ENCODE peak calls at places on chromosomes 12 and 14, in eight cellular contexts. One of them, this sample, is unnamed.
A peak's percentile ranks its signal among the peaks of the same experiment; 100 is the strongest.

GRCh38 chr14:60183724-60184596 is 18.8 kb upstream of the DHRS7 start:
- DNase-seq in PC-9: peak; percentile 61
- DNase-seq in Peyer's patch: no peak
- DNase-seq in heart left ventricle: no peak
- DNase-seq in ovary: no peak
- DNase-seq in fibroblast of lung: peak; percentile 87
- DNase-seq in left lung: no peak
- DNase-seq in ascending aorta: no peak
- DNase-seq in this sample: no peak

GRCh38 chr14:23481992-23482813 is 12.7 kb downstream of the NGDN start:
- DNase-seq in PC-9: no peak
- DNase-seq in Peyer's patch: no peak
- DNase-seq in heart left ventricle: no peak
- DNase-seq in ovary: no peak
- DNase-seq in fibroblast of lung: no peak
- DNase-seq in left lung: no peak
- DNase-seq in ascending aorta: no peak
- DNase-seq in this sample: no peak

GRCh38 chr14:41830679-41831078 is 224.0 kb downstream of the LRFN5 start:
- DNase-seq in PC-9: no peak
- DNase-seq in Peyer's patch: no peak
- DNase-seq in heart left ventricle: no peak
- DNase-seq in ovary: peak; percentile 22
- DNase-seq in fibroblast of lung: peak; percentile 96
- DNase-seq in left lung: no peak
- DNase-seq in ascending aorta: no peak
- DNase-seq in this sample: no peak

GRCh38 chr14:77882098-77882497 is 82.2 kb downstream of the ADCK1 start:
- DNase-seq in PC-9: no peak
- DNase-seq in Peyer's patch: no peak
- DNase-seq in heart left ventricle: peak; percentile 51
- DNase-seq in ovary: no peak
- DNase-seq in fibroblast of lung: no peak
- DNase-seq in left lung: no peak
- DNase-seq in ascending aorta: no peak
- DNase-seq in this sample: no peak

GRCh38 chr12:111010061-111010460 is 89.7 kb upstream of the MYL2 start:
- DNase-seq in PC-9: no peak
- DNase-seq in Peyer's patch: no peak
- DNase-seq in heart left ventricle: no peak
- DNase-seq in ovary: no peak
- DNase-seq in fibroblast of lung: no peak
- DNase-seq in left lung: no peak
- DNase-seq in ascending aorta: no peak
- DNase-seq in this sample: no peak

GRCh38 chr14:93993382-93993781 is 3.7 kb upstream of the CCDC197 start:
- DNase-seq in PC-9: no peak
- DNase-seq in Peyer's patch: no peak
- DNase-seq in heart left ventricle: no peak
- DNase-seq in ovary: no peak
- DNase-seq in fibroblast of lung: no peak
- DNase-seq in left lung: no peak
- DNase-seq in ascending aorta: no peak
- DNase-seq in this sample: no peak

GRCh38 chr12:13024151-13024946 is 19.8 kb upstream of the FAM234B start:
- DNase-seq in PC-9: peak; percentile 57
- DNase-seq in Peyer's patch: peak; percentile 76
- DNase-seq in heart left ventricle: no peak
- DNase-seq in ovary: peak; percentile 37
- DNase-seq in fibroblast of lung: peak; percentile 87
- DNase-seq in left lung: no peak
- DNase-seq in ascending aorta: no peak
- DNase-seq in this sample: peak; percentile 66

GRCh38 chr12:93177208-93178153 is 200.2 kb upstream of the NUDT4 start:
- DNase-seq in PC-9: no peak
- DNase-seq in Peyer's patch: peak; percentile 55
- DNase-seq in heart left ventricle: no peak
- DNase-seq in ovary: peak; percentile 36
- DNase-seq in fibroblast of lung: no peak
- DNase-seq in left lung: no peak
- DNase-seq in ascending aorta: no peak
- DNase-seq in this sample: no peak

GRCh38 chr12:32446306-32447119 is 47.2 kb downstream of the FGD4 start:
- DNase-seq in PC-9: peak; percentile 76
- DNase-seq in Peyer's patch: no peak
- DNase-seq in heart left ventricle: no peak
- DNase-seq in ovary: no peak
- DNase-seq in fibroblast of lung: no peak
- DNase-seq in left lung: no peak
- DNase-seq in ascending aorta: no peak
- DNase-seq in this sample: no peak

GRCh38 chr14:55340482-55340881 is 69.3 kb downstream of the FBXO34 start:
- DNase-seq in PC-9: no peak
- DNase-seq in Peyer's patch: no peak
- DNase-seq in heart left ventricle: no peak
- DNase-seq in ovary: no peak
- DNase-seq in fibroblast of lung: no peak
- DNase-seq in left lung: no peak
- DNase-seq in ascending aorta: no peak
- DNase-seq in this sample: no peak

GRCh38 chr12:116442981-116443380 is 116.2 kb upstream of the MAP1LC3B2 start:
- DNase-seq in PC-9: no peak
- DNase-seq in Peyer's patch: no peak
- DNase-seq in heart left ventricle: no peak
- DNase-seq in ovary: no peak
- DNase-seq in fibroblast of lung: no peak
- DNase-seq in left lung: no peak
- DNase-seq in ascending aorta: no peak
- DNase-seq in this sample: no peak

GRCh38 chr12:74412607-74413230 is 124.9 kb upstream of the ATXN7L3B start:
- DNase-seq in PC-9: no peak
- DNase-seq in Peyer's patch: no peak
- DNase-seq in heart left ventricle: no peak
- DNase-seq in ovary: no peak
- DNase-seq in fibroblast of lung: peak; percentile 24
- DNase-seq in left lung: no peak
- DNase-seq in ascending aorta: no peak
- DNase-seq in this sample: no peak

GRCh38 chr12:121794532-121795028 is 1.1 kb upstream of the RHOF start:
- DNase-seq in PC-9: no peak
- DNase-seq in Peyer's patch: peak; percentile 70
- DNase-seq in heart left ventricle: peak; percentile 54
- DNase-seq in ovary: peak; percentile 67
- DNase-seq in fibroblast of lung: no peak
- DNase-seq in left lung: peak; percentile 64
- DNase-seq in ascending aorta: no peak
- DNase-seq in this sample: no peak

GRCh38 chr12:15364221-15365170 is 42.2 kb downstream of the PTPRO start:
- DNase-seq in PC-9: peak; percentile 84
- DNase-seq in Peyer's patch: no peak
- DNase-seq in heart left ventricle: no peak
- DNase-seq in ovary: no peak
- DNase-seq in fibroblast of lung: peak; percentile 44
- DNase-seq in left lung: no peak
- DNase-seq in ascending aorta: no peak
- DNase-seq in this sample: no peak

GRCh38 chr14:50254248-50254647 is 22.9 kb upstream of the SOS2 start:
- DNase-seq in PC-9: no peak
- DNase-seq in Peyer's patch: no peak
- DNase-seq in heart left ventricle: no peak
- DNase-seq in ovary: no peak
- DNase-seq in fibroblast of lung: no peak
- DNase-seq in left lung: no peak
- DNase-seq in ascending aorta: no peak
- DNase-seq in this sample: no peak

GRCh38 chr12:67515679-67516363 is 132.7 kb upstream of the DYRK2 start:
- DNase-seq in PC-9: peak; percentile 70
- DNase-seq in Peyer's patch: peak; percentile 76
- DNase-seq in heart left ventricle: peak; percentile 17
- DNase-seq in ovary: no peak
- DNase-seq in fibroblast of lung: peak; percentile 9
- DNase-seq in left lung: no peak
- DNase-seq in ascending aorta: no peak
- DNase-seq in this sample: no peak

DNA sequence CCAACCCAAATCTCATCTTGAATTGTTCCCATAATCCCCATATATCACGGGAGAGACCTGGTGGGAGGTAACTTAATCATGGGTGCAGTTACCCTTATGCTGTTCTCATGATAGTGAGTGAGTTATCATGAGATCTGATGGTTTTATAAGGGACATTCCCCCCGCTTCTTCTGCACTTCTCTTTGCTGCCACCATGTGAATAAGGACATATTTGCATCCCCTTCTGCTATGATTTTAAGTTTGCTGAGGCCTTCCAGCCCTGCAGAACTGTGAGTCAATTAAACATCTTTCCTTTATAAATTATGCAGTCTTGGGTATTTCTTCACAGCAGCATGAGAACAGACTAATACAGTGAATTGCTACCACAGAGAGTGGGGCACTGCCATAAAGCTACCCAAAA is 179.1 kb downstream of the LRIG3 start:
- DNase-seq in PC-9: no peak
- DNase-seq in Peyer's patch: no peak
- DNase-seq in heart left ventricle: no peak
- DNase-seq in ovary: no peak
- DNase-seq in fibroblast of lung: no peak
- DNase-seq in left lung: no peak
- DNase-seq in ascending aorta: no peak
- DNase-seq in this sample: no peak
- TF ChIP-seq CTCF in PC-9: no peak
- TF ChIP-seq CTCF in Peyer's patch: no peak
- TF ChIP-seq CTCF in heart left ventricle: no peak
- TF ChIP-seq CTCF in ovary: no peak
- TF ChIP-seq CTCF in fibroblast of lung: no peak
- TF ChIP-seq CTCF in left lung: no peak
- TF ChIP-seq CTCF in ascending aorta: no peak
- TF ChIP-seq CTCF in this sample: no peak

GRCh38 chr12:49645151-49646039 is 22.0 kb downstream of the PRPF40B start:
- DNase-seq in PC-9: no peak
- DNase-seq in Peyer's patch: no peak
- DNase-seq in heart left ventricle: no peak
- DNase-seq in ovary: no peak
- DNase-seq in fibroblast of lung: no peak
- DNase-seq in left lung: no peak
- DNase-seq in ascending aorta: no peak
- DNase-seq in this sample: no peak
- H3K4me1 ChIP-seq in PC-9: peaks cover 19% of the 10 kb centered on the region
- H3K4me1 ChIP-seq in Peyer's patch: no peaks in the 10 kb centered on the region
- H3K4me1 ChIP-seq in heart left ventricle: peaks cover 25% of the 10 kb centered on the region
- H3K4me1 ChIP-seq in ovary: no peaks in the 10 kb centered on the region
- H3K4me1 ChIP-seq in fibroblast of lung: no peaks in the 10 kb centered on the region
- H3K4me1 ChIP-seq in left lung: peaks cover 49% of the 10 kb centered on the region
- H3K4me1 ChIP-seq in ascending aorta: no peaks in the 10 kb centered on the region
- H3K4me1 ChIP-seq in this sample: no peaks in the 10 kb centered on the region

GRCh38 chr12:124910561-124911478 is 3.6 kb downstream of the UBC start:
- DNase-seq in PC-9: peak; percentile 50
- DNase-seq in Peyer's patch: no peak
- DNase-seq in heart left ventricle: no peak
- DNase-seq in ovary: no peak
- DNase-seq in fibroblast of lung: peak; percentile 33
- DNase-seq in left lung: no peak
- DNase-seq in ascending aorta: no peak
- DNase-seq in this sample: no peak
- H3K4me3 ChIP-seq in PC-9: peak overlapping the region; percentile 37
- H3K4me3 ChIP-seq in Peyer's patch: peak overlapping the region; percentile 48
- H3K4me3 ChIP-seq in heart left ventricle: peak overlapping the region; percentile 36
- H3K4me3 ChIP-seq in ovary: peak overlapping the region; percentile 2
- H3K4me3 ChIP-seq in fibroblast of lung: peak overlapping the region; percentile 73
- H3K4me3 ChIP-seq in left lung: no peak overlapping the region
- H3K4me3 ChIP-seq in ascending aorta: peak overlapping the region; percentile 43
- H3K4me3 ChIP-seq in this sample: peak overlapping the region; percentile 36

DNA sequence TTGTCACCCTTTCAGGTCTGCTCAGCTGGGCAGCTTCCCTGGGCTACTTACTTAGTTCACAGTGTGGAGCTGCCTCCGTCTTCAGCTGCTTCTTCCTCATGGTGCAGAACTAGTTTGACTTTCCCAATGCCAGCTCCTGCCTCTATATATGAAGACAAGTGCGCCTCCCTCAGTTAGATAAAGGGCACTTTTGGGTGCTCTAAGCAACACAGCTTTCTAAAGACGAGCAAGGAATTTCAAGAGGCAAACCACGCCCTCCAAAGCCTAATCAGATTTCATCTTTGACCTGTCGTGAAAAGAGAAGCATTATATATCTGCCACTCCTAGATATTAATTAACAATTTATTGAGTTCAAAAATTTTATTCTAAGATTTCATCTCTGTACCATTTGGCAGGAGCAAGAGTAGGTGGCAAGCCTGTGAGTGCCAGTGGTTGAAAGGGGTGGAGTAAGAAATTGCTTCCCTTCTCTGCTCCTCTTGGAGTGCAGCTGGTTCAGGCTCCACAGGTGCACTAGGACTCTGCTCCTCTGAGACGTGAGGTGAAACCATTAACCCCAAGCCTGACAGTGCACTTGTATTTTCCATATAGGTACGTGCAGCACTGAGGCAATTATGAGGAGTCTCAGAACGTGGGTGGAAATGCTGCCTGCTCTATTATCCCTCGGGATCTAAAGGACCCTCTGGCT is 2.1 kb upstream of the SLC11A2 start:
- DNase-seq in PC-9: peak; percentile 87
- DNase-seq in Peyer's patch: peak; percentile 65
- DNase-seq in heart left ventricle: no peak
- DNase-seq in ovary: no peak
- DNase-seq in fibroblast of lung: peak; percentile 61
- DNase-seq in left lung: peak; percentile 43
- DNase-seq in ascending aorta: no peak
- DNase-seq in this sample: no peak
- TF ChIP-seq CTCF in PC-9: peak; percentile 66
- TF ChIP-seq CTCF in Peyer's patch: no peak
- TF ChIP-seq CTCF in heart left ventricle: peak; percentile 14
- TF ChIP-seq CTCF in ovary: no peak
- TF ChIP-seq CTCF in fibroblast of lung: peak; percentile 35
- TF ChIP-seq CTCF in left lung: peak; percentile 45
- TF ChIP-seq CTCF in ascending aorta: peak; percentile 45
- TF ChIP-seq CTCF in this sample: no peak